ENCODE peak calls at places on chromosomes 13 and 19, in nine cellular contexts. One of them, this sample, is unnamed.

GRCh38 chr19:54418030-54418929 is 3.0 kb downstream of the TTYH1 start:
- DNase-seq in mesothelial cell of epicardium: no peak
- DNase-seq in left lung: no peak
- DNase-seq in ecto neural progenitor cell: peak; percentile 60
- DNase-seq in myocyte: peak; percentile 12
- DNase-seq in NCI-H82: no peak
- DNase-seq in activated naive CD4-positive, alpha-beta T cell: no peak
- DNase-seq in progenitor cell of endocrine pancreas: no peak
- DNase-seq in HTR-8/SVneo: no peak
- DNase-seq in this sample: peak; percentile 59

GRCh38 chr19:47005873-47006272 is 13.8 kb upstream of the NPAS1 start:
- DNase-seq in ecto neural progenitor cell: no peak
- DNase-seq in left lung: no peak
- DNase-seq in HTR-8/SVneo: no peak
- DNase-seq in activated naive CD4-positive, alpha-beta T cell: no peak
- DNase-seq in NCI-H82: peak; percentile 27
- DNase-seq in progenitor cell of endocrine pancreas: no peak
- DNase-seq in myocyte: no peak
- DNase-seq in mesothelial cell of epicardium: no peak
- DNase-seq in this sample: no peak

GRCh38 chr19:35273686-35274259 is 5.0 kb downstream of the USF2 start:
- DNase-seq in progenitor cell of endocrine pancreas: no peak
- DNase-seq in HTR-8/SVneo: no peak
- DNase-seq in left lung: no peak
- DNase-seq in myocyte: no peak
- DNase-seq in mesothelial cell of epicardium: no peak
- DNase-seq in NCI-H82: no peak
- DNase-seq in activated naive CD4-positive, alpha-beta T cell: no peak
- DNase-seq in ecto neural progenitor cell: no peak
- DNase-seq in this sample: no peak

GRCh38 chr19:51811344-51811743 is 16.4 kb downstream of the FPR3 start:
- DNase-seq in HTR-8/SVneo: no peak
- DNase-seq in left lung: peak; percentile 78
- DNase-seq in ecto neural progenitor cell: no peak
- DNase-seq in myocyte: no peak
- DNase-seq in NCI-H82: no peak
- DNase-seq in mesothelial cell of epicardium: no peak
- DNase-seq in activated naive CD4-positive, alpha-beta T cell: no peak
- DNase-seq in progenitor cell of endocrine pancreas: no peak
- DNase-seq in this sample: peak; percentile 45

GRCh38 chr13:33483471-33483870 is 197.9 kb upstream of the STARD13 start:
- DNase-seq in mesothelial cell of epicardium: no peak
- DNase-seq in progenitor cell of endocrine pancreas: no peak
- DNase-seq in HTR-8/SVneo: peak; percentile 24
- DNase-seq in left lung: no peak
- DNase-seq in ecto neural progenitor cell: no peak
- DNase-seq in activated naive CD4-positive, alpha-beta T cell: no peak
- DNase-seq in myocyte: no peak
- DNase-seq in NCI-H82: no peak
- DNase-seq in this sample: no peak

GRCh38 chr19:45195764-45196163 is 17.2 kb downstream of the BLOC1S3 start:
- DNase-seq in activated naive CD4-positive, alpha-beta T cell: no peak
- DNase-seq in myocyte: no peak
- DNase-seq in progenitor cell of endocrine pancreas: no peak
- DNase-seq in mesothelial cell of epicardium: no peak
- DNase-seq in HTR-8/SVneo: no peak
- DNase-seq in NCI-H82: peak; percentile 24
- DNase-seq in left lung: no peak
- DNase-seq in ecto neural progenitor cell: no peak
- DNase-seq in this sample: no peak

GRCh38 chr13:100461309-100462035 is 127.1 kb downstream of the GGACT start:
- DNase-seq in HTR-8/SVneo: no peak
- DNase-seq in left lung: no peak
- DNase-seq in myocyte: peak; percentile 95
- DNase-seq in NCI-H82: no peak
- DNase-seq in ecto neural progenitor cell: no peak
- DNase-seq in mesothelial cell of epicardium: no peak
- DNase-seq in activated naive CD4-positive, alpha-beta T cell: no peak
- DNase-seq in progenitor cell of endocrine pancreas: no peak
- DNase-seq in this sample: no peak

GRCh38 chr19:1725100-1726064 is 27.9 kb upstream of the ONECUT3 start:
- DNase-seq in HTR-8/SVneo: peak; percentile 90
- DNase-seq in activated naive CD4-positive, alpha-beta T cell: no peak
- DNase-seq in myocyte: peak; percentile 57
- DNase-seq in progenitor cell of endocrine pancreas: peak; percentile 86
- DNase-seq in left lung: no peak
- DNase-seq in NCI-H82: peak; percentile 84
- DNase-seq in mesothelial cell of epicardium: peak; percentile 49
- DNase-seq in ecto neural progenitor cell: peak; percentile 89
- DNase-seq in this sample: peak; percentile 28

GRCh38 chr13:86383151-86383550 is 583.9 kb upstream of the SLITRK6 start:
- DNase-seq in left lung: no peak
- DNase-seq in ecto neural progenitor cell: no peak
- DNase-seq in mesothelial cell of epicardium: no peak
- DNase-seq in activated naive CD4-positive, alpha-beta T cell: no peak
- DNase-seq in NCI-H82: no peak
- DNase-seq in myocyte: no peak
- DNase-seq in HTR-8/SVneo: no peak
- DNase-seq in progenitor cell of endocrine pancreas: no peak
- DNase-seq in this sample: no peak

GRCh38 chr19:23241433-23241832 is 8.8 kb downstream of the ZNF724 start:
- DNase-seq in mesothelial cell of epicardium: no peak
- DNase-seq in HTR-8/SVneo: no peak
- DNase-seq in NCI-H82: no peak
- DNase-seq in progenitor cell of endocrine pancreas: no peak
- DNase-seq in left lung: no peak
- DNase-seq in myocyte: peak; percentile 6
- DNase-seq in ecto neural progenitor cell: no peak
- DNase-seq in activated naive CD4-positive, alpha-beta T cell: no peak
- DNase-seq in this sample: no peak

GRCh38 chr19:16912780-16913179 is 24.0 kb downstream of the F2RL3 start:
- DNase-seq in NCI-H82: no peak
- DNase-seq in mesothelial cell of epicardium: no peak
- DNase-seq in HTR-8/SVneo: no peak
- DNase-seq in myocyte: no peak
- DNase-seq in left lung: no peak
- DNase-seq in progenitor cell of endocrine pancreas: no peak
- DNase-seq in activated naive CD4-positive, alpha-beta T cell: no peak
- DNase-seq in ecto neural progenitor cell: no peak
- DNase-seq in this sample: no peak

GRCh38 chr13:45695198-45695730 is 6.9 kb upstream of the CBY2 start:
- DNase-seq in left lung: no peak
- DNase-seq in mesothelial cell of epicardium: no peak
- DNase-seq in activated naive CD4-positive, alpha-beta T cell: no peak
- DNase-seq in NCI-H82: no peak
- DNase-seq in myocyte: no peak
- DNase-seq in HTR-8/SVneo: no peak
- DNase-seq in progenitor cell of endocrine pancreas: no peak
- DNase-seq in ecto neural progenitor cell: no peak
- DNase-seq in this sample: no peak

GRCh38 chr13:94267581-94267980 is 211.9 kb downstream of the DCT start:
- DNase-seq in progenitor cell of endocrine pancreas: no peak
- DNase-seq in activated naive CD4-positive, alpha-beta T cell: no peak
- DNase-seq in NCI-H82: no peak
- DNase-seq in ecto neural progenitor cell: no peak
- DNase-seq in HTR-8/SVneo: no peak
- DNase-seq in myocyte: no peak
- DNase-seq in mesothelial cell of epicardium: no peak
- DNase-seq in left lung: no peak
- DNase-seq in this sample: no peak

GRCh38 chr13:80530902-80531301 is 190.0 kb upstream of the SPRY2 start:
- DNase-seq in mesothelial cell of epicardium: no peak
- DNase-seq in myocyte: no peak
- DNase-seq in HTR-8/SVneo: no peak
- DNase-seq in left lung: no peak
- DNase-seq in ecto neural progenitor cell: no peak
- DNase-seq in activated naive CD4-positive, alpha-beta T cell: no peak
- DNase-seq in NCI-H82: no peak
- DNase-seq in progenitor cell of endocrine pancreas: no peak
- DNase-seq in this sample: no peak

GRCh38 chr13:51674276-51674675 is 90.0 kb downstream of the WDFY2 start:
- DNase-seq in HTR-8/SVneo: no peak
- DNase-seq in myocyte: no peak
- DNase-seq in activated naive CD4-positive, alpha-beta T cell: no peak
- DNase-seq in progenitor cell of endocrine pancreas: peak; percentile 11
- DNase-seq in left lung: peak; percentile 75
- DNase-seq in NCI-H82: no peak
- DNase-seq in mesothelial cell of epicardium: no peak
- DNase-seq in ecto neural progenitor cell: no peak
- DNase-seq in this sample: no peak

GRCh38 chr19:10315335-10316214 is at the start of gene FDX2:
- DNase-seq in ecto neural progenitor cell: peak; percentile 93
- DNase-seq in left lung: peak; percentile 89
- DNase-seq in myocyte: peak; percentile 87
- DNase-seq in HTR-8/SVneo: peak; percentile 89
- DNase-seq in NCI-H82: peak; percentile 90
- DNase-seq in activated naive CD4-positive, alpha-beta T cell: peak; percentile 82
- DNase-seq in progenitor cell of endocrine pancreas: peak; percentile 93
- DNase-seq in mesothelial cell of epicardium: peak; percentile 84
- DNase-seq in this sample: peak; percentile 88

GRCh38 chr13:66265446-66265845 is 964.7 kb downstream of the PCDH9 start:
- DNase-seq in progenitor cell of endocrine pancreas: no peak
- DNase-seq in mesothelial cell of epicardium: no peak
- DNase-seq in HTR-8/SVneo: no peak
- DNase-seq in ecto neural progenitor cell: no peak
- DNase-seq in NCI-H82: no peak
- DNase-seq in activated naive CD4-positive, alpha-beta T cell: no peak
- DNase-seq in myocyte: no peak
- DNase-seq in left lung: no peak
- DNase-seq in this sample: no peak

GRCh38 chr13:52187029-52187423 is 27.6 kb upstream of the NEK3 start:
- DNase-seq in myocyte: no peak
- DNase-seq in mesothelial cell of epicardium: no peak
- DNase-seq in activated naive CD4-positive, alpha-beta T cell: no peak
- DNase-seq in left lung: no peak
- DNase-seq in HTR-8/SVneo: no peak
- DNase-seq in NCI-H82: no peak
- DNase-seq in progenitor cell of endocrine pancreas: no peak
- DNase-seq in ecto neural progenitor cell: no peak
- DNase-seq in this sample: no peak

GRCh38 chr19:3330047-3330446 is 36.3 kb upstream of the NFIC start:
- DNase-seq in progenitor cell of endocrine pancreas: no peak
- DNase-seq in myocyte: no peak
- DNase-seq in ecto neural progenitor cell: no peak
- DNase-seq in NCI-H82: no peak
- DNase-seq in HTR-8/SVneo: no peak
- DNase-seq in mesothelial cell of epicardium: no peak
- DNase-seq in activated naive CD4-positive, alpha-beta T cell: no peak
- DNase-seq in left lung: no peak
- DNase-seq in this sample: no peak

GRCh38 chr19:47309038-47309437 is 623 bp upstream of the C5AR1 start:
- DNase-seq in mesothelial cell of epicardium: no peak
- DNase-seq in activated naive CD4-positive, alpha-beta T cell: no peak
- DNase-seq in ecto neural progenitor cell: no peak
- DNase-seq in progenitor cell of endocrine pancreas: no peak
- DNase-seq in left lung: no peak
- DNase-seq in myocyte: peak; percentile 21
- DNase-seq in HTR-8/SVneo: no peak
- DNase-seq in NCI-H82: peak; percentile 62
- DNase-seq in this sample: no peak

GRCh38 chr19:17337675-17338439 is 504 bp downstream of the GTPBP3 start:
- DNase-seq in myocyte: no peak
- DNase-seq in activated naive CD4-positive, alpha-beta T cell: no peak
- DNase-seq in left lung: no peak
- DNase-seq in mesothelial cell of epicardium: no peak
- DNase-seq in HTR-8/SVneo: no peak
- DNase-seq in progenitor cell of endocrine pancreas: no peak
- DNase-seq in NCI-H82: peak; percentile 77
- DNase-seq in ecto neural progenitor cell: no peak
- DNase-seq in this sample: no peak

GRCh38 chr19:41541990-41542584 is 33.9 kb upstream of the CEACAM21 start:
- DNase-seq in mesothelial cell of epicardium: no peak
- DNase-seq in left lung: peak; percentile 66
- DNase-seq in activated naive CD4-positive, alpha-beta T cell: peak; percentile 34
- DNase-seq in myocyte: peak; percentile 26
- DNase-seq in HTR-8/SVneo: peak; percentile 18
- DNase-seq in NCI-H82: peak; percentile 75
- DNase-seq in progenitor cell of endocrine pancreas: no peak
- DNase-seq in ecto neural progenitor cell: peak; percentile 70
- DNase-seq in this sample: no peak

GRCh38 chr19:3095375-3096191 is 1.4 kb downstream of the GNA11 start:
- DNase-seq in ecto neural progenitor cell: peak; percentile 81
- DNase-seq in left lung: no peak
- DNase-seq in progenitor cell of endocrine pancreas: no peak
- DNase-seq in myocyte: no peak
- DNase-seq in HTR-8/SVneo: no peak
- DNase-seq in NCI-H82: peak; percentile 33
- DNase-seq in activated naive CD4-positive, alpha-beta T cell: peak; percentile 16
- DNase-seq in mesothelial cell of epicardium: no peak
- DNase-seq in this sample: no peak

GRCh38 chr19:47540748-47541147 is 25.9 kb upstream of the NAPA start:
- DNase-seq in progenitor cell of endocrine pancreas: no peak
- DNase-seq in left lung: no peak
- DNase-seq in HTR-8/SVneo: peak; percentile 69
- DNase-seq in activated naive CD4-positive, alpha-beta T cell: no peak
- DNase-seq in myocyte: peak; percentile 20
- DNase-seq in mesothelial cell of epicardium: no peak
- DNase-seq in ecto neural progenitor cell: no peak
- DNase-seq in NCI-H82: peak; percentile 83
- DNase-seq in this sample: no peak

GRCh38 chr13:99992376-99992775 is 10.8 kb downstream of the ZIC2 start:
- DNase-seq in HTR-8/SVneo: no peak
- DNase-seq in ecto neural progenitor cell: no peak
- DNase-seq in left lung: no peak
- DNase-seq in activated naive CD4-positive, alpha-beta T cell: no peak
- DNase-seq in mesothelial cell of epicardium: no peak
- DNase-seq in myocyte: no peak
- DNase-seq in progenitor cell of endocrine pancreas: no peak
- DNase-seq in NCI-H82: no peak
- DNase-seq in this sample: no peak

GRCh38 chr13:75101997-75102720 is 379.8 kb downstream of the TBC1D4 start:
- DNase-seq in HTR-8/SVneo: no peak
- DNase-seq in NCI-H82: peak; percentile 12
- DNase-seq in myocyte: peak; percentile 22
- DNase-seq in progenitor cell of endocrine pancreas: no peak
- DNase-seq in mesothelial cell of epicardium: no peak
- DNase-seq in left lung: no peak
- DNase-seq in activated naive CD4-positive, alpha-beta T cell: no peak
- DNase-seq in ecto neural progenitor cell: peak; percentile 67
- DNase-seq in this sample: no peak

GRCh38 chr19:39252458-39252857 is 3.8 kb upstream of the IFNL4 start:
- DNase-seq in myocyte: no peak
- DNase-seq in progenitor cell of endocrine pancreas: no peak
- DNase-seq in left lung: no peak
- DNase-seq in mesothelial cell of epicardium: no peak
- DNase-seq in HTR-8/SVneo: no peak
- DNase-seq in NCI-H82: peak; percentile 55
- DNase-seq in ecto neural progenitor cell: no peak
- DNase-seq in activated naive CD4-positive, alpha-beta T cell: no peak
- DNase-seq in this sample: no peak

GRCh38 chr19:29942404-29943261 is 594 bp downstream of the URI1 start:
- DNase-seq in mesothelial cell of epicardium: peak; percentile 30
- DNase-seq in HTR-8/SVneo: peak; percentile 39
- DNase-seq in ecto neural progenitor cell: peak; percentile 79
- DNase-seq in progenitor cell of endocrine pancreas: peak; percentile 37
- DNase-seq in activated naive CD4-positive, alpha-beta T cell: peak; percentile 48
- DNase-seq in left lung: peak; percentile 70
- DNase-seq in NCI-H82: peak; percentile 76
- DNase-seq in myocyte: peak; percentile 49
- DNase-seq in this sample: peak; percentile 36

GRCh38 chr19:35088514-35088913 is 27.1 kb upstream of the FXYD3 start:
- DNase-seq in activated naive CD4-positive, alpha-beta T cell: no peak
- DNase-seq in NCI-H82: no peak
- DNase-seq in left lung: no peak
- DNase-seq in progenitor cell of endocrine pancreas: no peak
- DNase-seq in ecto neural progenitor cell: no peak
- DNase-seq in mesothelial cell of epicardium: no peak
- DNase-seq in HTR-8/SVneo: peak; percentile 87
- DNase-seq in myocyte: peak; percentile 91
- DNase-seq in this sample: peak; percentile 74

GRCh38 chr13:30859326-30859725 is 46.7 kb upstream of the MEDAG start:
- DNase-seq in HTR-8/SVneo: no peak
- DNase-seq in progenitor cell of endocrine pancreas: no peak
- DNase-seq in NCI-H82: no peak
- DNase-seq in activated naive CD4-positive, alpha-beta T cell: no peak
- DNase-seq in myocyte: no peak
- DNase-seq in mesothelial cell of epicardium: no peak
- DNase-seq in left lung: no peak
- DNase-seq in ecto neural progenitor cell: no peak
- DNase-seq in this sample: no peak

GRCh38 chr13:98377635-98378378 is 199.1 kb downstream of the STK24 start:
- DNase-seq in activated naive CD4-positive, alpha-beta T cell: no peak
- DNase-seq in HTR-8/SVneo: no peak
- DNase-seq in myocyte: no peak
- DNase-seq in left lung: no peak
- DNase-seq in ecto neural progenitor cell: no peak
- DNase-seq in NCI-H82: no peak
- DNase-seq in progenitor cell of endocrine pancreas: no peak
- DNase-seq in mesothelial cell of epicardium: no peak
- DNase-seq in this sample: no peak